ENCODE peak calls at places on chromosomes 11 and 22, in five cellular contexts. Q, I, F, X and E are unnamed samples.
A peak's percentile ranks its signal among the peaks of the same experiment; 100 is the strongest.

GRCh38 chr22:19710020-19710768 is 4.1 kb upstream of the SEPTIN5 start:
- DNase-seq in Q (no peak), I (no peak), F (no peak), X (no peak), E (no peak)

GRCh38 chr11:121418625-121419114 is 33.4 kb upstream of the SORL1 start:
- DNase-seq in Q (no peak), I (peak; percentile 67), F (no peak), X (no peak), E (no peak)

GRCh38 chr11:121587182-121587581 is 134.4 kb upstream of the SORL1-AS1 start:
- DNase-seq in Q (no peak), I (no peak), F (no peak), X (no peak), E (no peak)

GRCh38 chr11:115933564-115933963 is 429.3 kb upstream of the CADM1 start:
- DNase-seq in Q (no peak), I (no peak), F (no peak), X (no peak), E (no peak)

GRCh38 chr11:123473941-123474668 is 44.0 kb downstream of the GRAMD1B start:
- DNase-seq in Q (no peak), I (no peak), F (no peak), X (no peak), E (no peak)

GRCh38 chr11:40316171-40316570 is 1143.3 kb downstream of the LRRC4C start:
- DNase-seq in Q (no peak), I (no peak), F (no peak), X (no peak), E (no peak)

GRCh38 chr11:45463541-45463940 is 177.4 kb upstream of the SYT13 start:
- DNase-seq in Q (no peak), I (no peak), F (no peak), X (no peak), E (no peak)

GRCh38 chr11:78239781-78240180 is 51.1 kb downstream of the USP35 start:
- DNase-seq in Q (no peak), I (no peak), F (no peak), X (no peak), E (no peak)

GRCh38 chr11:76512851-76513653 is 68.2 kb downstream of the EMSY start:
- DNase-seq in Q (no peak), I (no peak), F (no peak), X (no peak), E (no peak)

GRCh38 chr11:131671764-131672163 is 301.3 kb downstream of the NTM start:
- DNase-seq in Q (peak; percentile 27), I (no peak), F (no peak), X (no peak), E (no peak)

GRCh38 chr11:123173040-123173855 is 21.8 kb downstream of the CLMP start:
- DNase-seq in Q (no peak), I (peak; percentile 48), F (no peak), X (no peak), E (no peak)

GRCh38 chr11:113176971-113177370 is 137.4 kb upstream of the TTC12 start:
- DNase-seq in Q (no peak), I (no peak), F (no peak), X (no peak), E (no peak)

GRCh38 chr22:32043391-32043790 is 330 bp downstream of the SLC5A1 start:
- DNase-seq in Q (no peak), I (no peak), F (no peak), X (no peak), E (no peak)

GRCh38 chr11:132831272-132831671 is 701.0 kb downstream of the OPCML start:
- DNase-seq in Q (no peak), I (no peak), F (no peak), X (no peak), E (no peak)

GRCh38 chr22:45880732-45881523 is 96.0 kb downstream of the WNT7B start:
- DNase-seq in Q (no peak), I (no peak), F (no peak), X (peak; percentile 77), E (no peak)

GRCh38 chr11:97742717-97743116 is 1278.0 kb upstream of the CNTN5 start:
- DNase-seq in Q (no peak), I (no peak), F (no peak), X (no peak), E (no peak)

GRCh38 chr11:11520231-11521015 is 101.4 kb downstream of the GALNT18 start:
- DNase-seq in Q (no peak), I (no peak), F (no peak), X (no peak), E (no peak)

GRCh38 chr22:38032681-38033521 is 24.3 kb upstream of the PICK1 start:
- DNase-seq in Q (no peak), I (peak; percentile 39), F (peak; percentile 83), X (no peak), E (no peak)

GRCh38 chr22:23305922-23306374 is 125.6 kb downstream of the BCR start:
- DNase-seq in Q (no peak), I (peak; percentile 69), F (peak; percentile 77), X (peak; percentile 77), E (peak; percentile 90)

GRCh38 chr11:91926967-91927366 is 297.7 kb upstream of the FAT3 start:
- DNase-seq in Q (no peak), I (peak; percentile 31), F (no peak), X (no peak), E (no peak)

GRCh38 chr11:110130642-110131238 is 37.5 kb downstream of the ZC3H12C start:
- DNase-seq in Q (peak; percentile 0), I (no peak), F (no peak), X (no peak), E (no peak)

GRCh38 chr11:16505481-16505880 is 149.1 kb upstream of the SOX6 start:
- DNase-seq in Q (no peak), I (no peak), F (no peak), X (no peak), E (no peak)

GRCh38 chr11:21018248-21018647 is 348.9 kb downstream of the NELL1 start:
- DNase-seq in Q (no peak), I (no peak), F (no peak), X (no peak), E (no peak)

GRCh38 chr22:38144025-38144405 is 33.5 kb upstream of the BAIAP2L2 start:
- DNase-seq in Q (no peak), I (no peak), F (no peak), X (peak; percentile 49), E (no peak)

GRCh38 chr11:11251394-11251970 is 101.6 kb downstream of the CSNK2A3 start:
- DNase-seq in Q (no peak), I (no peak), F (no peak), X (no peak), E (no peak)

GRCh38 chr11:69744435-69744834 is 30.7 kb downstream of the FGF4 start:
- DNase-seq in Q (peak; percentile 49), I (no peak), F (no peak), X (no peak), E (no peak)

GRCh38 chr11:37442576-37442975 is 844.5 kb upstream of the RAG2 start:
- DNase-seq in Q (no peak), I (no peak), F (no peak), X (no peak), E (no peak)

GRCh38 chr11:2440646-2441045 is 3.7 kb downstream of the TRPM5 start:
- DNase-seq in Q (no peak), I (no peak), F (no peak), X (no peak), E (no peak)
- H3K4me1 ChIP-seq in Q (no peaks in the 10 kb centered on the region), I (peaks cover 23% of the 10 kb centered on the region), F (no peaks in the 10 kb centered on the region), X (peaks cover 15% of the 10 kb centered on the region), E (no peaks in the 10 kb centered on the region)

GRCh38 chr22:30566125-30566524 is 8.3 kb downstream of the GAL3ST1 start:
- DNase-seq in Q (no peak), I (no peak), F (no peak), X (no peak), E (no peak)
- TF ChIP-seq POLR2A in Q (no peak), I (no peak), F (no peak), X (no peak), E (no peak)

DNA sequence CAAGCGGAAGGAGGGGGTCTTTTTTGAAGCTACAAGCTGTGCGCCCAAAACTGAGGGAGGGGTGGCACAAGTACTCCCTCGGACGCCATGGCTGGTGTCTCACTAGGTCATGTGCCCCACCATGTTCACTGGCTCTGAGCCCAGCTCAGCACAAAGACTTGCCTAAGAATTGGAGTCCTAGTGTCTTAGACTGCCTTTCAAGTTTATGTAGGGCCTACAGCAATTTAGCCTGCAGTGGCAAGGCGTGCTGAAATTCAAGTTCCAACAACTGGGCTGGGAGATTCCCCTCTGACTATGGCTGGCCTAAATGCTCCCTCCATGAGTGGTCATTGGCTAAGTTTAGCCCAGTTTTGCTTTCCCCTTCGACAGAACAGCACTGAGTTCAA is 27.3 kb downstream of the FCHSD2 start:
- DNase-seq in Q (no peak), I (no peak), F (no peak), X (no peak), E (no peak)
- H3K36me3 ChIP-seq in Q (no peaks in the 10 kb centered on the region), I (no peaks in the 10 kb centered on the region), F (no peaks in the 10 kb centered on the region), X (peaks cover 10% of the 10 kb centered on the region), E (no peaks in the 10 kb centered on the region)

DNA sequence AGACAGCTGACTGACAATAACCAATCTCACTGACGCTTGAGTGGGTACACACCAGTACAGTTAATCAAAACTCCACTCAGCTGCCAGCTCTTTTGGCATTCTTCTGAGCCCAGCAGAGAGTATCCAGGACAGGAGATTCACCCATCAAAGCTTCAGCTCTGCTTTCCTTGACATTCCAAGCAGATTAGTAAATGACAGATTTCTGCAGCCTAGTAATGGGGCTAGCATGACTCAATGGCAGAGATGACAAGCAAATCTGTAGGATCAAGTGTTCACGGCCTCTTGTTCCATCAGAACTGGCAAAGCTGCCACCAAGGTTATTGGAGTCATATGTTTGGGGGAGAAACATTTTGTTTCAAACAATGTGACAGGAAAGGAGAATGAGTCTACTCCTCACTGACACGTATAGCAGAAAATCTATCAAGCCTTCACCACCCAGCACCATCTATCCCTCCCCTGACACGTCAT is 420.0 kb downstream of the DYNC2H1 start:
- DNase-seq in Q (no peak), I (no peak), F (no peak), X (no peak), E (no peak)
- H3K4me1 ChIP-seq in Q (no peaks in the 10 kb centered on the region), I (no peaks in the 10 kb centered on the region), F (no peaks in the 10 kb centered on the region), X (peaks cover 2% of the 10 kb centered on the region), E (no peaks in the 10 kb centered on the region)

DNA sequence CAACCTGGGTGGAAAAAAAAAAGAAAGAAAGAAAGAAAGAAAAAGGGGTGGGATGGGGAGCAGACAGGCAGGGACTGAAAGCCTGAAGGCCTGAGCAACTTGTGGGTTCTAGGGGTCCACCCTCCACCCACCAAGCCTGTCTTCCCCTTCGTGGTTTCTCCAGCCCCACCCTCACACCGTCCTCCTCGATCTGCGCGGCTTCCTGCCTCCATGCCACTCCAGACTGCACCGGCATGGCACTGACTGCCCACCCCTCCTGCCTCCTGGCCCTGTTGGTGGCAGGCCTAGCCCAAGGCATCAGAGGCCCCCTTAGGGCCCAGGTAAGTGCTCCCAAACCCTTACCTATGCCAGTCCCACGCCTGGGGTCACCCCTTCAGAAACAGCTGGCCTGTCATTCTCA is at the start of gene CTSW:
- DNase-seq in Q (no peak), I (no peak), F (no peak), X (no peak), E (no peak)
- TF ChIP-seq POLR2A in Q (no peak), I (no peak), F (no peak), X (no peak), E (no peak)